ENCODE peak calls at places on chromosomes 5 and 9, in six cellular contexts. E, G, F, B, N and W are unnamed samples.

GRCh38 chr5:1415626-1416360 is 29.4 kb downstream of the SLC6A3 start:
- DNase-seq in F (no peak), G (no peak), N (no peak), E (peak), B (peak), W (no peak)

GRCh38 chr9:128204858-128205257 is 1.7 kb downstream of the DNM1 start:
- DNase-seq in B (no peak), N (no peak), G (no peak), F (no peak), E (no peak), W (no peak)

GRCh38 chr5:139458580-139459407 is 3.7 kb downstream of the ECSCR start:
- DNase-seq in F (peak), B (no peak), E (no peak), G (peak), N (no peak), W (peak)

GRCh38 chr9:22170990-22171663 is 162.0 kb upstream of the CDKN2B start:
- DNase-seq in E (no peak), G (no peak), B (no peak), N (no peak), F (no peak), W (no peak)

GRCh38 chr5:143782588-143783386 is 29.2 kb upstream of the HMHB1 start:
- DNase-seq in E (peak), N (no peak), F (peak), G (no peak), B (no peak), W (peak)

GRCh38 chr9:33166263-33167083 is 663 bp downstream of the B4GALT1 start:
- DNase-seq in G (no peak), N (no peak), F (peak), E (no peak), B (no peak), W (no peak)

GRCh38 chr5:132608107-132608506 is 49.9 kb upstream of the IL13 start:
- DNase-seq in N (no peak), F (no peak), G (no peak), E (no peak), B (no peak), W (no peak)

GRCh38 chr5:167261309-167262100 is 1029.9 kb upstream of the WWC1 start:
- DNase-seq in N (no peak), G (no peak), E (no peak), B (no peak), F (peak), W (no peak)

GRCh38 chr9:120921751-120922181 is 4.8 kb downstream of the TRAF1 start:
- DNase-seq in B (no peak), G (no peak), E (no peak), F (no peak), N (no peak), W (no peak)

GRCh38 chr5:87784869-87785268 is 372.1 kb upstream of the CCNH start:
- DNase-seq in F (no peak), N (no peak), E (no peak), G (no peak), B (no peak), W (no peak)

GRCh38 chr5:125199373-125199772 is 452.9 kb upstream of the ZNF608 start:
- DNase-seq in E (no peak), G (no peak), B (no peak), F (no peak), N (no peak), W (no peak)

GRCh38 chr5:172612771-172613170 is 28.3 kb upstream of the NEURL1B start:
- DNase-seq in B (no peak), E (no peak), F (no peak), N (no peak), G (no peak), W (no peak)

GRCh38 chr5:16759147-16759800 is 142.5 kb upstream of the RETREG1 start:
- DNase-seq in N (no peak), B (no peak), E (no peak), F (no peak), G (no peak), W (no peak)

GRCh38 chr5:16489322-16489791 is 23.8 kb upstream of the ZNF622 start:
- DNase-seq in F (no peak), B (no peak), E (no peak), G (peak), N (peak), W (peak)

GRCh38 chr5:75337366-75338021 is 474 bp downstream of the HMGCR start:
- DNase-seq in B (peak), F (peak), N (no peak), E (no peak), G (peak), W (no peak)

GRCh38 chr5:127518319-127518621 is 830 bp downstream of the PRRC1 start:
- DNase-seq in N (no peak), F (no peak), G (no peak), B (no peak), E (no peak), W (peak)

GRCh38 chr9:1960696-1961095 is 54.5 kb upstream of the SMARCA2 start:
- DNase-seq in B (no peak), G (no peak), E (no peak), F (no peak), N (no peak), W (no peak)